ENCODE peak calls at places on chromosome 17, in ten cellular contexts. J is foreskin fibroblast; H is CD8-positive, alpha-beta T cell; K is GM12865; G is BJ; P is IMR-90; Q is astrocyte of the spinal cord; M is fibroblast of the aortic adventitia; U is cardiac muscle cell; W is upper lobe of right lung. O is an unnamed sample.

GRCh38 chr17:30318190-30318589 is 15.7 kb downstream of the TMIGD1 start:
- DNase-seq in W (no peak), M (no peak), P (no peak), K (no peak), J (no peak), U (no peak), G (no peak), Q (no peak), H (no peak), O (peak)

GRCh38 chr17:64005734-64006167 is 7.6 kb downstream of the PRR29 start:
- DNase-seq in K (no peak), W (no peak), M (no peak), P (no peak), H (no peak), U (no peak), G (no peak), Q (no peak), J (no peak), O (peak)

GRCh38 chr17:8012996-8013640 is 10.7 kb downstream of the GUCY2D start:
- DNase-seq in K (no peak), Q (no peak), U (no peak), J (no peak), G (no peak), P (no peak), W (peak), H (no peak), M (no peak), O (no peak)

GRCh38 chr17:47955497-47956461 is 1.9 kb downstream of the PRR15L start:
- DNase-seq in H (no peak), W (peak), M (peak), P (no peak), K (no peak), J (no peak), U (no peak), Q (no peak), G (no peak), O (peak)

GRCh38 chr17:65942592-65942991 is 249.3 kb downstream of the CEP112 start:
- DNase-seq in G (no peak), Q (no peak), M (no peak), U (no peak), J (no peak), P (no peak), H (no peak), W (no peak), K (no peak), O (peak)

GRCh38 chr17:75825748-75826370 is 18.3 kb downstream of the UNC13D start:
- DNase-seq in Q (no peak), U (no peak), P (no peak), J (no peak), M (no peak), K (no peak), W (no peak), G (no peak), H (no peak), O (no peak)

GRCh38 chr17:66950325-66950724 is 14.2 kb upstream of the CACNG4 start:
- DNase-seq in Q (no peak), W (no peak), J (no peak), P (no peak), K (peak), U (no peak), H (no peak), M (no peak), G (no peak), O (no peak)

GRCh38 chr17:31413871-31414589 is 22.6 kb downstream of the RAB11FIP4 start:
- DNase-seq in P (peak), Q (no peak), M (peak), J (peak), U (peak), H (no peak), W (no peak), K (no peak), G (peak), O (peak)

GRCh38 chr17:67385122-67385988 is 8.3 kb downstream of the PITPNC1 start:
- DNase-seq in J (no peak), H (no peak), Q (no peak), U (no peak), M (no peak), G (no peak), W (no peak), P (no peak), K (no peak), O (no peak)

GRCh38 chr17:74512041-74512440 is 19.2 kb downstream of the CD300LB start:
- DNase-seq in U (peak), P (no peak), M (peak), H (no peak), K (no peak), Q (no peak), W (no peak), J (no peak), G (no peak), O (peak)

GRCh38 chr17:50051082-50051576 is 4.8 kb upstream of the ITGA3 start:
- DNase-seq in G (no peak), W (no peak), U (peak), J (peak), Q (peak), M (no peak), H (no peak), K (peak), P (peak), O (peak)

GRCh38 chr17:55456307-55457240 is 34.9 kb upstream of the MMD start:
- DNase-seq in P (no peak), H (no peak), M (no peak), U (no peak), J (no peak), K (no peak), Q (no peak), G (no peak), W (no peak), O (peak)

GRCh38 chr17:82042649-82043048 is 5.2 kb upstream of the DCXR start:
- DNase-seq in J (no peak), Q (no peak), K (no peak), G (no peak), M (no peak), H (no peak), W (no peak), P (no peak), U (no peak), O (no peak)

GRCh38 chr17:39626671-39627169 is at the start of gene PPP1R1B:
- DNase-seq in U (no peak), J (no peak), W (no peak), Q (peak), M (no peak), H (no peak), K (no peak), P (no peak), G (no peak), O (no peak)
- H3K4me3 ChIP-seq in U (peak), J (no peak), W (peak), Q (peak), M (peak), H (peak), K (no peak), P (peak), G (no peak), O (peak)

GRCh38 chr17:68512967-68513474 is 791 bp downstream of the PRKAR1A start:
- DNase-seq in M (peak), P (peak), W (no peak), H (no peak), J (no peak), G (no peak), K (peak), U (peak), Q (peak), O (peak)

GRCh38 chr17:68511254-68511670 is 968 bp upstream of the PRKAR1A start:
- DNase-seq in J (no peak), Q (peak), K (no peak), H (no peak), U (no peak), W (no peak), P (no peak), G (no peak), M (peak), O (no peak)

GRCh38 chr17:68513932-68514331 is 1.7 kb downstream of the PRKAR1A start:
- DNase-seq in U (no peak), H (no peak), W (no peak), G (no peak), J (no peak), K (no peak), Q (no peak), P (no peak), M (peak), O (no peak)

GRCh38 chr17:68512247-68512966 is at the start of gene PRKAR1A:
- DNase-seq in Q (peak), M (peak), U (peak), K (peak), J (peak), W (peak), H (peak), G (peak), P (peak), O (peak)

GRCh38 chr17:68511671-68512246 is 471 bp upstream of the PRKAR1A start:
- DNase-seq in K (peak), U (peak), J (peak), G (peak), Q (peak), W (peak), M (peak), H (peak), P (peak), O (peak)
- TF ChIP-seq CTCF in K (no peak), U (no peak), J (no peak), G (no peak), Q (no peak), W (no peak), M (no peak), H (no peak), P (peak), O (no peak)

DNA sequence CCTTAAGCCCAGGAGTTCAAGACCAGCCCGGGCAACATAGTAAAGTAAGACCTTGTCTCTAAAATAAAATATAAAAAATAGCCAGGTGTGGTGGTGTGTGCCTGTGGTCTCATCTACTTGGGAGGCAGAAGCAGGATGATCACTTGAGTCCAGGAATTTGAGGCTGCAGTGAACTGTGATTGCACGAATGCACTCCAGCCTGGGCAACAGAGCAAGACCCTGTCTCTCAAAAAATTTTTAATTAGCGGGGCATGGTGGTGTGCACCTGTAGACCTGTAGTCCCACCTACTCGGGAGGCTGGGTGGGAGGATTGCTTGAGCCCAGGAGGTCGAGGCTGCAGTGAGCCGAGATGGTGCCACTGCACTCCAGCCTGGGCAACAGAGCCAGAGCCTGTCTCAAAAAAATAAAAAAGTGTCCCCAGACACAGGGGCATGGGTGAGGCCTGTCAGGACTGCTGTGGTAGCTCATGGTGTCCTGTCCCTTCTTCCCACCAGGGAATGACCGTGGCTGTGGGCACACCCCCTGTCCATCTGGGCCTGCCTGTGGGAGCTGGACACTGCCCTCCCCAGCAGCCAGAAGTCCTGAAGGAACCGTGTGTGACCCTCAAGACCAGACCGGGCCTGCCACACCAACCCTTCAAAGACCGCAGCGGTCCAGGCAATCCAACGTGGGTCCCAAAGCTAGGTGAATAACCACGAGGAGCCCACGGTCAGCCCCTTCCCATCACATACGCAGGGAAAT is 30.8 kb upstream of the GAA start:
- DNase-seq in P (no peak), W (no peak), G (no peak), J (no peak), H (no peak), U (no peak), K (no peak), M (no peak), Q (no peak), O (no peak)
- H3K4me3 ChIP-seq in P (no peak), W (peak), G (no peak), J (peak), H (no peak), U (no peak), K (no peak), M (peak), Q (no peak), O (no peak)

DNA sequence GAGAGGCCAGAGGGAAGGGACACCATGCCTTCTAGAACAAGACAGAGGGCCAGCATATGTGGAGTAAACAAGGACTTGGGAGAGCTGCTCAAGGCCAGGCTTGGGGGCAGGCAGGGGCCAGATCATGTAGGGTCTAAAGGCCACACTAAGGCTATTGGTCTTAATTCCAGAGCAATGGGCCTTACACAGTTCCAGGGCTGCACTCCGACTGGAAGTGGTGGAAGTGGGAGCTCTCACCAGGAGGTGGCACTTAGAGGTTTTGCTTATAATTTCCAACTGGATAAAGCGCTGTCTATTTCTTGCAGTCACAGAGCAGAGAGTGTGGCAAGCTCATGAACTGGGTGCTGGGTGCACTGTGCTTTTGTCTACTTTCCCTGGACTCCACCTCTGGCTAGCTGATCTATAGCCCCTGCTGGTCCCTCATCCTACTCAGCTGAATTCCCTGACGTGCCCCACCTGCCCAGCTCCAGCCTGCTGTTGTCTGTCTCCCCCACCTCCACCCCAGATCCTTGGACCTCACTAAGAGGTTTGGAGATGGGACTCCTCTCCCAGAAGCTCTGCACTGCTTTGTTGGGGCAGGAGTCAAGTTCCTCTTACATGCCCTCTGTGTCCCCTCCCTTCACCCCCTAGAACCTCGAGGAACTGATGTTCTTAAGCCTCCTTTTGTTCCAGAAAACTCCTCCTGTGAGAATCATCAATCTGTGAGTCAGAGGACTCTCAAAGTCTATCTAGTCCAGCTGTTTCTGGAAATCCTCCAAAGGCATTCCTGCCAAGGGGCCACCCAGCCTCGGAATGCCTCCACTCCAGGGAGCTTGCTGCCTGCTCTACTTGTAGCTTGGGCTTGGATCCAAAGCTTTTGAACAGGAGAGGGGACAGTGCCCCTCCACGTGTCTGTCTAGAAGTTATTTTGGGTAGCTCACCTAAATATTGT is 48.1 kb upstream of the KSR1 start:
- DNase-seq in W (no peak), H (no peak), K (no peak), Q (peak), P (peak), G (no peak), M (peak), U (peak), J (peak), O (peak)
- TF ChIP-seq CTCF in W (no peak), H (no peak), K (no peak), Q (no peak), P (no peak), G (no peak), M (no peak), U (peak), J (no peak), O (no peak)

GRCh38 chr17:28317965-28318758 is 838 bp upstream of the TMEM97 start:
- DNase-seq in K (peak), G (no peak), P (no peak), W (no peak), H (no peak), M (no peak), J (no peak), U (peak), Q (no peak), O (no peak)

GRCh38 chr17:28318759-28319660 is at the start of gene TMEM97:
- DNase-seq in G (peak), H (peak), K (peak), W (peak), M (peak), P (peak), Q (peak), U (peak), J (peak), O (peak)

GRCh38 chr17:28315846-28316705 is 2.9 kb upstream of the TMEM97 start:
- DNase-seq in W (no peak), J (no peak), U (no peak), H (no peak), G (no peak), Q (no peak), K (no peak), M (no peak), P (no peak), O (no peak)

GRCh38 chr17:28320215-28321061 is 1.4 kb downstream of the TMEM97 start:
- DNase-seq in P (no peak), M (no peak), U (no peak), K (no peak), J (no peak), W (no peak), H (no peak), G (no peak), Q (no peak), O (no peak)

GRCh38 chr17:28317099-28317964 is 1.7 kb upstream of the TMEM97 start:
- DNase-seq in P (no peak), Q (no peak), G (no peak), J (no peak), U (no peak), M (no peak), H (no peak), K (no peak), W (no peak), O (no peak)
- H3K4me3 ChIP-seq in P (no peak), Q (no peak), G (no peak), J (no peak), U (no peak), M (no peak), H (no peak), K (peak), W (no peak), O (no peak)

GRCh38 chr17:14471052-14471451 is 170.2 kb downstream of the HS3ST3B1 start:
- DNase-seq in H (no peak), J (peak), G (peak), P (peak), Q (peak), U (peak), K (no peak), M (peak), W (no peak), O (peak)

GRCh38 chr17:14468858-14469257 is 168.0 kb downstream of the HS3ST3B1 start:
- DNase-seq in W (no peak), K (no peak), M (no peak), U (no peak), Q (no peak), P (no peak), J (no peak), H (no peak), G (no peak), O (no peak)

GRCh38 chr17:14469971-14470370 is 169.1 kb downstream of the HS3ST3B1 start:
- DNase-seq in G (no peak), M (no peak), P (no peak), W (no peak), H (no peak), J (no peak), Q (no peak), U (no peak), K (no peak), O (no peak)

GRCh38 chr17:14470417-14470816 is 169.5 kb downstream of the HS3ST3B1 start:
- DNase-seq in U (no peak), J (no peak), W (no peak), G (no peak), M (no peak), K (no peak), P (no peak), H (no peak), Q (no peak), O (no peak)

GRCh38 chr17:14474591-14474990 is 173.7 kb downstream of the HS3ST3B1 start:
- DNase-seq in K (no peak), J (no peak), P (no peak), M (no peak), Q (no peak), U (no peak), W (no peak), H (no peak), G (no peak), O (peak)
- TF ChIP-seq CTCF in K (no peak), J (no peak), P (no peak), M (no peak), Q (no peak), U (no peak), W (no peak), H (no peak), G (no peak), O (no peak)

GRCh38 chr17:1907818-1908698 is 78.3 kb downstream of the RPA1 start:
- DNase-seq in U (peak), P (peak), G (no peak), K (peak), M (peak), Q (peak), J (peak), W (no peak), H (peak), O (peak)
- H3K4me3 ChIP-seq in U (peak), P (no peak), G (no peak), K (no peak), M (peak), Q (peak), J (peak), W (peak), H (peak), O (peak)

O was measured in PC-3.